ENCODE peak calls at places on chromosomes 3 and 15, in four cellular contexts. G, P, C and V are unnamed samples.
A peak's percentile ranks its signal among the peaks of the same experiment; 100 is the strongest.

GRCh38 chr3:176939022-176939817 is 258.1 kb downstream of the TBL1XR1 start:
- DNase-seq in G (peak; percentile 59), P (peak; percentile 65), C (peak; percentile 56), V (peak; percentile 67)

GRCh38 chr3:12670365-12670764 is 6.4 kb upstream of the RAF1 start:
- DNase-seq in G (no peak), P (no peak), C (no peak), V (no peak)

GRCh38 chr15:23385886-23386430 is 31.4 kb downstream of the GOLGA8S start:
- DNase-seq in G (no peak), P (no peak), C (no peak), V (no peak)

GRCh38 chr15:67174864-67175573 is 79.4 kb downstream of the AAGAB start:
- DNase-seq in G (no peak), P (no peak), C (no peak), V (no peak)

GRCh38 chr3:23455775-23456174 is 252.6 kb downstream of the UBE2E2 start:
- DNase-seq in G (no peak), P (peak; percentile 39), C (peak; percentile 62), V (peak; percentile 91)

GRCh38 chr3:8741581-8742355 is 8.2 kb downstream of the CAV3 start:
- DNase-seq in G (no peak), P (peak; percentile 59), C (peak; percentile 90), V (no peak)

GRCh38 chr3:56711344-56711743 is 28.3 kb upstream of the TASOR start:
- DNase-seq in G (no peak), P (no peak), C (no peak), V (no peak)

GRCh38 chr15:83174891-83175290 is 32.7 kb downstream of the HDGFL3 start:
- DNase-seq in G (no peak), P (no peak), C (no peak), V (no peak)

GRCh38 chr3:39501982-39502837 is 34.7 kb downstream of the MOBP start:
- DNase-seq in G (no peak), P (no peak), C (no peak), V (no peak)

GRCh38 chr3:195909645-195910498 is 1.5 kb upstream of the TNK2 start:
- DNase-seq in G (peak; percentile 99), P (no peak), C (peak; percentile 78), V (no peak)

GRCh38 chr3:69082805-69083204 is 1.9 kb upstream of the ARL6IP5 start:
- DNase-seq in G (peak; percentile 69), P (no peak), C (peak; percentile 81), V (peak; percentile 81)

GRCh38 chr3:8506611-8507061 is 5.0 kb downstream of the LMCD1 start:
- DNase-seq in G (no peak), P (no peak), C (peak; percentile 68), V (no peak)

GRCh38 chr15:66997212-66997611 is 68.2 kb upstream of the SMAD3 start:
- DNase-seq in G (no peak), P (peak; percentile 42), C (peak; percentile 81), V (peak; percentile 80)

GRCh38 chr3:19105826-19106225 is 42.5 kb upstream of the KCNH8 start:
- DNase-seq in G (no peak), P (no peak), C (no peak), V (no peak)

GRCh38 chr15:93997071-93997658 is 234.2 kb upstream of the MCTP2 start:
- DNase-seq in G (peak; percentile 11), P (peak; percentile 8), C (no peak), V (peak; percentile 8)

GRCh38 chr15:31340591-31340990 is 14.0 kb downstream of the KLF13 start:
- DNase-seq in G (no peak), P (no peak), C (no peak), V (no peak)

GRCh38 chr15:69094124-69095030 is 66.1 kb upstream of the GLCE start:
- DNase-seq in G (no peak), P (no peak), C (no peak), V (no peak)

GRCh38 chr15:45134682-45135604 is 5.1 kb downstream of the DUOX1 start:
- DNase-seq in G (no peak), P (no peak), C (no peak), V (no peak)

GRCh38 chr3:53668872-53669271 is 174.5 kb downstream of the CACNA1D start:
- DNase-seq in G (peak; percentile 19), P (no peak), C (no peak), V (no peak)

GRCh38 chr15:72740202-72740601 is 43.4 kb downstream of the ADPGK start:
- DNase-seq in G (peak; percentile 56), P (no peak), C (no peak), V (peak; percentile 18)

GRCh38 chr3:42036483-42036823 is 54.7 kb upstream of the TRAK1 start:
- DNase-seq in G (no peak), P (peak; percentile 82), C (peak; percentile 90), V (no peak)

GRCh38 chr3:101509811-101510210 is 3.2 kb downstream of the SENP7 start:
- DNase-seq in G (no peak), P (no peak), C (peak; percentile 48), V (peak; percentile 17)

GRCh38 chr3:88713233-88713691 is 394.2 kb upstream of the EPHA3 start:
- DNase-seq in G (no peak), P (no peak), C (no peak), V (peak; percentile 78)

GRCh38 chr3:138835177-138835757 is 539 bp upstream of the PIK3CB start:
- DNase-seq in G (peak; percentile 25), P (no peak), C (no peak), V (no peak)

GRCh38 chr15:87570186-87570585 is 686.4 kb downstream of the NTRK3 start:
- DNase-seq in G (no peak), P (no peak), C (no peak), V (no peak)

GRCh38 chr3:98331329-98331728 is 22.3 kb upstream of the OR5K4 start:
- DNase-seq in G (no peak), P (no peak), C (no peak), V (no peak)

GRCh38 chr3:98339031-98339430 is 14.6 kb upstream of the OR5K4 start:
- DNase-seq in G (no peak), P (no peak), C (no peak), V (no peak)

GRCh38 chr3:98329392-98330124 is 24.1 kb upstream of the OR5K4 start:
- DNase-seq in G (peak; percentile 30), P (peak; percentile 6), C (peak; percentile 10), V (peak; percentile 11)

GRCh38 chr3:98328933-98329332 is 24.7 kb upstream of the OR5K4 start:
- DNase-seq in G (no peak), P (no peak), C (no peak), V (no peak)

DNA sequence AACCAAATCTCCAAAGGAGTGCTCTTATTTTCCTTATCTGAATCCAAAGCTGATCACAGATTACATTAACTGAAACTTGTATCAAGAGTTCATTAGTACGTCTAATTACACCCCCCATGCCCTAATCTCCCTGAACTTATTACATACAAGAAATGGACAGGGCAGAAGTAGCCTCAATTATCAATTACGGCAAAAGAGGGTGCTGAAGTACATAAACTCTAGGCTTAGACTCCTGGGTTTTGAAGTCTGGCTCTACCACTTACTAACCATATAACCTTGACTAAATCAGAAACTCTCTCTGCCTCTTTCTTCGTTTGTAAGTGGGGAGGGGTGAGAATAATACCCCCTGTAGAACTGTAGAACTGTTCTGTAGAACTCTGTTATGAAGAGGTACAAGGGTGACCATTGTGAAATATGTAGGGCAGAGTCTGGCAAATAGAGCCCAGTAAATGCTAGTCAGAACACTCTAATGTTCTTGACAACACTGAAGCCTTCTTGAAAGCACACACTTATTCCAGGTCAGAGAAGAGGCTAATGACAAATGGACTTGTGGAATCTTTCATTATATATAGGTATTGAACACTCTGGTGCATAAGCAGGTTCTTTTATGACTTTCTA is 19.6 kb upstream of the OR5K4 start:
- DNase-seq in G (no peak), P (no peak), C (peak; percentile 2), V (no peak)
- TF ChIP-seq CTCF in G (no peak), P (peak; percentile 39), C (no peak), V (no peak)

GRCh38 chr15:58770519-58770856 is 614 bp upstream of the MINDY2 start:
- DNase-seq in G (peak; percentile 63), P (peak; percentile 46), C (peak; percentile 72), V (peak; percentile 71)
- TF ChIP-seq CTCF in G (no peak), P (peak; percentile 31), C (no peak), V (no peak)

GRCh38 chr3:15974647-15975046 is 176.9 kb upstream of the ANKRD28 start:
- DNase-seq in G (no peak), P (no peak), C (no peak), V (no peak)
- TF ChIP-seq CTCF in G (no peak), P (peak; percentile 10), C (no peak), V (peak; percentile 24)

GRCh38 chr3:152909180-152909883 is 74.4 kb downstream of the P2RY1 start:
- DNase-seq in G (no peak), P (no peak), C (no peak), V (peak; percentile 10)

GRCh38 chr3:152915695-152916094 is 80.8 kb downstream of the P2RY1 start:
- DNase-seq in G (no peak), P (no peak), C (no peak), V (no peak)

GRCh38 chr3:152905631-152906030 is 70.7 kb downstream of the P2RY1 start:
- DNase-seq in G (no peak), P (no peak), C (no peak), V (no peak)

GRCh38 chr3:152910966-152911365 is 76.0 kb downstream of the P2RY1 start:
- DNase-seq in G (no peak), P (no peak), C (no peak), V (no peak)

GRCh38 chr3:152910211-152910610 is 75.3 kb downstream of the P2RY1 start:
- DNase-seq in G (no peak), P (no peak), C (no peak), V (no peak)
- TF ChIP-seq CTCF in G (no peak), P (no peak), C (no peak), V (no peak)